ENCODE peak calls at places on chromosomes 12 and 14, in five cellular contexts. Q is NCI-H1436; T is sciatic nerve; U is psoas muscle; C is activated CD8-positive, alpha-beta memory T cell treated with anti-CD3 and anti-CD28 coated beads for 24 hours. Y is an unnamed sample.

GRCh38 chr12:12126551-12126950 is 55.8 kb downstream of the BCL2L14 start:
- DNase-seq in Q (no peak), T (no peak), U (no peak), C (no peak), Y (no peak)

GRCh38 chr14:62428429-62429203 is 616.6 kb downstream of the KCNH5 start:
- DNase-seq in Q (no peak), T (no peak), U (no peak), C (no peak), Y (no peak)

GRCh38 chr14:21924479-21924878 is 250.9 kb upstream of the OR4E1 start:
- DNase-seq in Q (no peak), T (no peak), U (no peak), C (peak), Y (peak)

GRCh38 chr14:78764240-78764639 is 594.1 kb downstream of the NRXN3 start:
- DNase-seq in Q (no peak), T (no peak), U (no peak), C (no peak), Y (no peak)

GRCh38 chr14:75132374-75133086 is 5.7 kb upstream of the NEK9 start:
- DNase-seq in Q (peak), T (no peak), U (no peak), C (no peak), Y (no peak)

GRCh38 chr12:13116259-13116658 is 12.8 kb upstream of the GSG1 start:
- DNase-seq in Q (no peak), T (no peak), U (no peak), C (no peak), Y (no peak)

GRCh38 chr14:23910081-23910875 is 43.3 kb upstream of the DHRS4 start:
- DNase-seq in Q (peak), T (no peak), U (no peak), C (no peak), Y (no peak)

GRCh38 chr12:117875652-117876491 is 92.9 kb downstream of the KSR2 start:
- DNase-seq in Q (peak), T (no peak), U (no peak), C (peak), Y (no peak)

GRCh38 chr12:67910360-67911292 is 78.6 kb upstream of the IFNG-AS1 start:
- DNase-seq in Q (no peak), T (no peak), U (peak), C (no peak), Y (no peak)